ENCODE peak calls at places on chromosomes 11 and 22, in four cellular contexts. One of them, this sample, is unnamed.

GRCh38 chr22:32932176-32932575 is 126.0 kb downstream of the SYN3 start:
- DNase-seq in HL-60: no peak
- DNase-seq in K562: no peak
- DNase-seq in GM12878: no peak
- DNase-seq in this sample: no peak

GRCh38 chr11:130827697-130828377 is 88.4 kb downstream of the SNX19 start:
- DNase-seq in HL-60: no peak
- DNase-seq in K562: peak; percentile 48
- DNase-seq in GM12878: no peak
- DNase-seq in this sample: peak; percentile 11

GRCh38 chr11:31875861-31876625 is 64.9 kb upstream of the PAX6 start:
- DNase-seq in HL-60: no peak
- DNase-seq in K562: no peak
- DNase-seq in GM12878: no peak
- DNase-seq in this sample: no peak

GRCh38 chr11:83791557-83791956 is 505.4 kb upstream of the CCDC90B start:
- DNase-seq in HL-60: no peak
- DNase-seq in K562: no peak
- DNase-seq in GM12878: no peak
- DNase-seq in this sample: no peak

GRCh38 chr11:16722945-16723344 is 15.5 kb upstream of the C11orf58 start:
- DNase-seq in HL-60: no peak
- DNase-seq in K562: no peak
- DNase-seq in GM12878: no peak
- DNase-seq in this sample: no peak

GRCh38 chr11:32562839-32563599 is 20.6 kb upstream of the EIF3M start:
- DNase-seq in HL-60: no peak
- DNase-seq in K562: no peak
- DNase-seq in GM12878: no peak
- DNase-seq in this sample: no peak

GRCh38 chr11:30789270-30789669 is 203.1 kb upstream of the MPPED2 start:
- DNase-seq in HL-60: no peak
- DNase-seq in K562: no peak
- DNase-seq in GM12878: no peak
- DNase-seq in this sample: no peak

GRCh38 chr22:22380098-22381030 is 128.2 kb downstream of the ZNF280B start:
- DNase-seq in HL-60: no peak
- DNase-seq in K562: peak; percentile 89
- DNase-seq in GM12878: no peak
- DNase-seq in this sample: peak; percentile 37

GRCh38 chr11:11149671-11150459 is 203.2 kb downstream of the CSNK2A3 start:
- DNase-seq in HL-60: peak; percentile 47
- DNase-seq in K562: no peak
- DNase-seq in GM12878: no peak
- DNase-seq in this sample: no peak

GRCh38 chr11:75954039-75954438 is 139.0 kb downstream of the UVRAG start:
- DNase-seq in HL-60: no peak
- DNase-seq in K562: no peak
- DNase-seq in GM12878: no peak
- DNase-seq in this sample: no peak

GRCh38 chr11:18912883-18913282 is 26.3 kb downstream of the MRGPRX1 start:
- DNase-seq in HL-60: no peak
- DNase-seq in K562: no peak
- DNase-seq in GM12878: no peak
- DNase-seq in this sample: no peak

GRCh38 chr22:30705710-30706651 is 11.3 kb downstream of the OSBP2 start:
- DNase-seq in HL-60: no peak
- DNase-seq in K562: no peak
- DNase-seq in GM12878: peak; percentile 72
- DNase-seq in this sample: no peak

GRCh38 chr22:26364066-26365015 is 64.7 kb upstream of the ASPHD2 start:
- DNase-seq in HL-60: peak; percentile 73
- DNase-seq in K562: peak; percentile 47
- DNase-seq in GM12878: peak; percentile 27
- DNase-seq in this sample: peak; percentile 34

GRCh38 chr11:20154381-20154780 is 5.9 kb downstream of the DBX1 start:
- DNase-seq in HL-60: no peak
- DNase-seq in K562: no peak
- DNase-seq in GM12878: no peak
- DNase-seq in this sample: no peak

GRCh38 chr22:26887456-26887855 is 230.1 kb downstream of the MIAT start:
- DNase-seq in HL-60: no peak
- DNase-seq in K562: no peak
- DNase-seq in GM12878: no peak
- DNase-seq in this sample: no peak

GRCh38 chr11:44927174-44927661 is 23.5 kb downstream of the TP53I11 start:
- DNase-seq in HL-60: peak; percentile 41
- DNase-seq in K562: peak; percentile 70
- DNase-seq in GM12878: no peak
- DNase-seq in this sample: peak; percentile 64

GRCh38 chr22:20578192-20578591 is 70.8 kb downstream of the MED15 start:
- DNase-seq in HL-60: no peak
- DNase-seq in K562: no peak
- DNase-seq in GM12878: no peak
- DNase-seq in this sample: no peak

GRCh38 chr22:45077826-45078334 is 68.1 kb upstream of the PHF21B start:
- DNase-seq in HL-60: no peak
- DNase-seq in K562: no peak
- DNase-seq in GM12878: no peak
- DNase-seq in this sample: no peak

GRCh38 chr22:17578129-17578754 is 14.9 kb downstream of the SLC25A18 start:
- DNase-seq in HL-60: no peak
- DNase-seq in K562: no peak
- DNase-seq in GM12878: no peak
- DNase-seq in this sample: no peak

GRCh38 chr22:23305922-23306374 is 125.6 kb downstream of the BCR start:
- DNase-seq in HL-60: no peak
- DNase-seq in K562: no peak
- DNase-seq in GM12878: no peak
- DNase-seq in this sample: no peak

GRCh38 chr11:7582338-7582985 is 68.7 kb downstream of the PPFIBP2 start:
- DNase-seq in HL-60: no peak
- DNase-seq in K562: no peak
- DNase-seq in GM12878: no peak
- DNase-seq in this sample: no peak

GRCh38 chr11:92246637-92247036 is 22.0 kb downstream of the FAT3 start:
- DNase-seq in HL-60: no peak
- DNase-seq in K562: no peak
- DNase-seq in GM12878: no peak
- DNase-seq in this sample: no peak

GRCh38 chr11:70502677-70503076 is 104.3 kb downstream of the CTTN start:
- DNase-seq in HL-60: no peak
- DNase-seq in K562: no peak
- DNase-seq in GM12878: no peak
- DNase-seq in this sample: no peak

GRCh38 chr11:61926235-61926634 is 8.9 kb upstream of the RAB3IL1 start:
- DNase-seq in HL-60: no peak
- DNase-seq in K562: no peak
- DNase-seq in GM12878: no peak
- DNase-seq in this sample: no peak

GRCh38 chr11:129614256-129614944 is 201.2 kb upstream of the TMEM45B start:
- DNase-seq in HL-60: no peak
- DNase-seq in K562: no peak
- DNase-seq in GM12878: no peak
- DNase-seq in this sample: no peak

GRCh38 chr22:43923631-43924548 is at the start of gene PNPLA3:
- DNase-seq in HL-60: peak; percentile 45
- DNase-seq in K562: peak; percentile 94
- DNase-seq in GM12878: no peak
- DNase-seq in this sample: peak; percentile 85

GRCh38 chr11:83982825-83983224 is 696.7 kb upstream of the CCDC90B start:
- DNase-seq in HL-60: no peak
- DNase-seq in K562: no peak
- DNase-seq in GM12878: no peak
- DNase-seq in this sample: no peak

GRCh38 chr22:27880778-27881394 is 38.2 kb downstream of the PITPNB start:
- DNase-seq in HL-60: peak; percentile 34
- DNase-seq in K562: no peak
- DNase-seq in GM12878: no peak
- DNase-seq in this sample: no peak

GRCh38 chr11:33701302-33701701 is 676 bp upstream of the C11orf91 start:
- DNase-seq in HL-60: no peak
- DNase-seq in K562: no peak
- DNase-seq in GM12878: no peak
- DNase-seq in this sample: no peak

GRCh38 chr11:130068986-130069683 is 559 bp upstream of the APLP2 start:
- DNase-seq in HL-60: peak; percentile 56
- DNase-seq in K562: no peak
- DNase-seq in GM12878: no peak
- DNase-seq in this sample: no peak

GRCh38 chr11:8168485-8169257 is at the start of gene RIC3:
- DNase-seq in HL-60: no peak
- DNase-seq in K562: no peak
- DNase-seq in GM12878: no peak
- DNase-seq in this sample: peak; percentile 45

DNA sequence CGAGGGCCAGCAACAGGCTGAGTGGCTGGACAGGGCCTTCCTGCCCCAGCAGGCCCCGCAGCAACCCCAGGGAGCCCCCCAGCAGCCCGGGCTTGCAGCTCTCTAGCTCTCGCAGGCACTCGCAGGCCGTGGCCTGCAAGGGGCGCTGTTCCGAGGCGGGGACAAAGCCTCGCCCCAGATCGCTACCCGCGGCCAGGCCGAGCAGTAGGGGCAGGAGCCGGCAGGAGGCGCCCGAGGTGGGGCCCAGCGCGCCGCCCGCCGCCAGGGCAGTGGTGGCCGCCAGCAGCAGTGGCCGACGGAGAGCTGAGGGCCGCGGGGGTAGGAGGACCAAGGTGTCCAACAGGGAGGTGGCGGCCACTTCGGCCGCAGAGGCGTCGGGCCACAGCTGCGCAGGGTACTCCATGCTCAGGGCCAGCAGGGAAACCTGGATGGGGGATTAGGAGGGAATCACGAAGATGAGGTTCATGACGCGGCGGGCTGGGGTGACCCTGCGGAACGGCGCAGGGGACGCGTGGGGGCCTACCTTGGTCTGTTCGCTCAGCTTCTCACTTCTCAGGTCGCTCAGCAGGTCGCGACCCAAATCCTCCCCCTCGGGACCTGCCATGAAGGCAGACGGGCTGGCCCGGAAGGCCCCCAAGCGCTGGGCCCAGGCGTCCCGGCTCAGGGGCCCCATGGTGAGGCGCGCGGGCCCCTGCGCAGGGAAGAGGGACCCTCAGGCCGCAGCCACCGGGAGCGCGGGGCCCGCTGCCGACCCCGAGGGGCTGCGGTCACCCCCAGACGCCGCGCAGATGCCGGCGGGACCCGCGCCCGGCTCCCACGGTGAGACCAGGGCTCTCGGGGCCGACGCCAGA is 632 bp downstream of the AP5B1 start:
- DNase-seq in HL-60: peak; percentile 85
- DNase-seq in K562: peak; percentile 87
- DNase-seq in GM12878: peak; percentile 21
- DNase-seq in this sample: peak; percentile 97
- TF ChIP-seq POLR2AphosphoS5 in HL-60: peak; percentile 77
- TF ChIP-seq POLR2AphosphoS5 in K562: peak; percentile 28
- TF ChIP-seq POLR2AphosphoS5 in GM12878: no peak
- TF ChIP-seq POLR2AphosphoS5 in this sample: no peak

GRCh38 chr22:37563153-37564081 is 3.1 kb downstream of the CDC42EP1 start:
- DNase-seq in HL-60: no peak
- DNase-seq in K562: peak; percentile 58
- DNase-seq in GM12878: no peak
- DNase-seq in this sample: no peak
- TF ChIP-seq SPI1 in HL-60: no peak
- TF ChIP-seq SPI1 in K562: no peak
- TF ChIP-seq SPI1 in GM12878: no peak
- TF ChIP-seq SPI1 in this sample: no peak

DNA sequence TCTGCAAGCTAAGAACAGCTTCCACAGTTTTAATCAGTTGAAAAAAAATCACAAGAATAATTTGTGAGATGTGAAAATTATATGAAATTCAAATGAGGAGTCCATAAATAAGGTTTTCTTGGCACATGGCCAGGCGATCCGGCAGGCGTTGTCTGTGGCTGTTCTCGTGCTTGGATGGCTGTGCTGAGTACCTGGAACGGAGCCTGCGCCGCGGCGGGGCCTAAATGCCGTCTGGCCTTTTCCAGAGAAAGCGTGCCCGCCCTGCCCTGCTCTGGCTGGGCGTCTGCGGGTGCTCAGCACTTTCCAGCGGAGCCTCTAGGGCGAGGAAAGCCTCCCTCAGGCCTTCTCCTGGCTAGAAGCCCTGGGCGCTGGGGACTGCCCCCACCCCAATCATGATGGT is 41.8 kb downstream of the OSBPL5 start:
- DNase-seq in HL-60: no peak
- DNase-seq in K562: no peak
- DNase-seq in GM12878: no peak
- DNase-seq in this sample: no peak
- TF ChIP-seq POLR2AphosphoS5 in HL-60: no peak
- TF ChIP-seq POLR2AphosphoS5 in K562: no peak
- TF ChIP-seq POLR2AphosphoS5 in GM12878: no peak
- TF ChIP-seq POLR2AphosphoS5 in this sample: no peak

GRCh38 chr22:29300467-29300806 is 6.0 kb upstream of the GAS2L1 start:
- DNase-seq in HL-60: no peak
- DNase-seq in K562: no peak
- DNase-seq in GM12878: no peak
- DNase-seq in this sample: no peak

GRCh38 chr22:29301716-29302401 is 4.6 kb upstream of the GAS2L1 start:
- DNase-seq in HL-60: no peak
- DNase-seq in K562: no peak
- DNase-seq in GM12878: no peak
- DNase-seq in this sample: no peak

GRCh38 chr22:29302402-29302680 is 4.1 kb upstream of the GAS2L1 start:
- DNase-seq in HL-60: no peak
- DNase-seq in K562: no peak
- DNase-seq in GM12878: no peak
- DNase-seq in this sample: no peak

GRCh38 chr22:29299136-29299900 is 7.1 kb upstream of the GAS2L1 start:
- DNase-seq in HL-60: no peak
- DNase-seq in K562: no peak
- DNase-seq in GM12878: no peak
- DNase-seq in this sample: no peak

DNA sequence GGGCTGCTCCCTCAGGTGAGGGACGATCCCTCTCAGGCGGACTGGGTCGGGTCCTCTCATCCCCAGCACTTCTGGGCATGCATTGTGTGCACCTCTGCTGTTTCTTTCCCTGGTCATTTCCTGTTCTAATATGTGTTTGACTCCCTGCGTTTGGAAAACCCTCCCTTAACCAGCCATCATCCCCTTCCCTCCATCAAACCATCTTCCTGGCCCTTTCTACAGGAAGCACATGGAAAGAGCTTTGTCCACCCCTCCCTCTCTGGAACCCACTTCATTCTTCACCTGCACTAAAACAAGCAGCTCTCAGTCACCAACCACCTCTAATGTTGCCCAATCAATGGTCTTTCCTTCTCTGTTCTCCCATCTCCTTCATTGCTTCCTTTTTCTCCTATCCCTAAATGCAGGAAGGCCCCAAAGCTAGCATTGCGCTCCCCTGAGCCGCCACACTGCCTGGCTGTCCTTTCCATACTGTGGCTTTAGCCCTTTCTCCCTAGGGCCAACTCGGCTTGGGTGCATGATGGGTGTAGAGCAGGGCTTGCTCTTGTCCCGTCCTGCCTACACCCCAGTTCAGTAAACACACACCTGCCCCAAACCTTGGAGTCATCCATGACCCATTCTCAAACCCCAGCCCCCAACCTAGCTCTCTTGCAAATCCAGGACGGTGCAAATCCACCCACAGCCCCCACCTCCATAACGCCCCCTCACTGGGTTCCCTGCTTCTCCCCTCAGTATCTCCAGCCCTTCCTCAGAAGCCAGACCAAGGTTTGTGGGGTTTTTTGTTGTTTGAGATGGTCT is 5.4 kb upstream of the GAS2L1 start:
- DNase-seq in HL-60: no peak
- DNase-seq in K562: no peak
- DNase-seq in GM12878: no peak
- DNase-seq in this sample: no peak
- TF ChIP-seq SPI1 in HL-60: no peak
- TF ChIP-seq SPI1 in K562: no peak
- TF ChIP-seq SPI1 in GM12878: no peak
- TF ChIP-seq SPI1 in this sample: no peak

This sample was measured in GM12891.